ENCODE peak calls at places on chromosomes 11 and 22, in five cellular contexts. F is H7, X is neural progenitor cell, T is EH, A is DMS153. B is an unnamed sample.

GRCh38 chr11:109077340-109077927 is 344.6 kb upstream of the C11orf87 start:
- DNase-seq in X (no peak), T (no peak), A (no peak), F (peak; percentile 7), B (no peak)

GRCh38 chr22:45446216-45446615 is 32.7 kb downstream of the RIBC2 start:
- DNase-seq in T (peak; percentile 57), F (no peak), A (no peak), X (no peak), B (no peak)

GRCh38 chr22:35777335-35777975 is 59.8 kb downstream of the APOL5 start:
- DNase-seq in A (no peak), F (no peak), X (no peak), T (peak; percentile 83), B (peak; percentile 69)

GRCh38 chr11:65100674-65101350 is 4.8 kb downstream of the VPS51 start:
- DNase-seq in A (no peak), X (no peak), T (no peak), F (no peak), B (no peak)

GRCh38 chr22:48784701-48785503 is 1042.8 kb downstream of the BRD1 start:
- DNase-seq in T (no peak), A (no peak), F (no peak), X (no peak), B (no peak)

GRCh38 chr11:68081691-68082090 is 39.5 kb downstream of the CHKA start:
- DNase-seq in T (no peak), X (no peak), A (no peak), F (no peak), B (no peak)

GRCh38 chr22:21727159-21727558 is 8.4 kb downstream of the YPEL1 start:
- DNase-seq in A (no peak), T (no peak), X (no peak), F (no peak), B (no peak)

GRCh38 chr11:60307507-60308195 is 19.4 kb upstream of the MS4A6E start:
- DNase-seq in X (no peak), F (no peak), T (no peak), A (no peak), B (no peak)

GRCh38 chr22:18091916-18092526 is 14.2 kb downstream of the PEX26 start:
- DNase-seq in T (peak; percentile 16), F (no peak), X (no peak), A (no peak), B (no peak)

GRCh38 chr22:45240137-45240809 is 421 bp downstream of the KIAA0930 start:
- DNase-seq in X (peak; percentile 43), T (peak; percentile 22), F (peak; percentile 81), A (no peak), B (no peak)

GRCh38 chr11:7252683-7253213 is 1.0 kb downstream of the SYT9 start:
- DNase-seq in F (no peak), X (peak; percentile 41), A (no peak), T (no peak), B (no peak)

GRCh38 chr11:126082251-126083109 is 19.8 kb upstream of the CDON start:
- DNase-seq in X (peak; percentile 54), F (peak; percentile 83), T (no peak), A (peak; percentile 7), B (no peak)

GRCh38 chr11:72787262-72788104 is 6.4 kb downstream of the STARD10 start:
- DNase-seq in A (peak; percentile 95), F (peak; percentile 94), X (peak; percentile 70), T (no peak), B (no peak)

GRCh38 chr11:269146-269890 is 8.9 kb upstream of the NLRP6 start:
- DNase-seq in T (no peak), F (peak; percentile 64), X (no peak), A (no peak), B (no peak)

GRCh38 chr11:46711288-46711687 is 7.7 kb upstream of the F2 start:
- DNase-seq in X (no peak), A (no peak), F (no peak), T (peak; percentile 68), B (no peak)

GRCh38 chr11:55503449-55503848 is 50.8 kb upstream of the OR4C15 start:
- DNase-seq in T (no peak), X (no peak), F (no peak), A (no peak), B (no peak)

GRCh38 chr22:45892681-45893461 is 84.1 kb downstream of the WNT7B start:
- DNase-seq in T (no peak), A (no peak), F (no peak), X (no peak), B (no peak)

GRCh38 chr22:23002612-23003180 is 67.6 kb upstream of the GNAZ start:
- DNase-seq in X (no peak), T (no peak), A (no peak), F (no peak), B (no peak)

GRCh38 chr22:20438678-20439492 is 1.3 kb upstream of the SCARF2 start:
- DNase-seq in T (peak; percentile 49), X (peak; percentile 42), F (peak; percentile 90), A (no peak), B (no peak)

GRCh38 chr22:24485608-24486007 is 9.5 kb upstream of the UPB1 start:
- DNase-seq in F (no peak), A (no peak), X (no peak), T (peak; percentile 39), B (no peak)

GRCh38 chr22:33579448-33580093 is 340.7 kb downstream of the LARGE1 start:
- DNase-seq in A (peak; percentile 19), F (peak; percentile 68), T (peak; percentile 58), X (peak; percentile 77), B (peak; percentile 14)